ENCODE peak calls at places on chromosomes 7 and 10, in four cellular contexts. One of them, this sample, is unnamed.

GRCh38 chr10:33723181-33723580 is 388.7 kb upstream of the NRP1 start:
- DNase-seq in WTC11: no peak
- DNase-seq in mucosa of descending colon: no peak
- DNase-seq in epithelial cell of esophagus: peak; percentile 72
- DNase-seq in this sample: no peak

GRCh38 chr7:141370178-141370577 is 181.0 kb upstream of the AGK start:
- DNase-seq in WTC11: no peak
- DNase-seq in mucosa of descending colon: no peak
- DNase-seq in epithelial cell of esophagus: no peak
- DNase-seq in this sample: no peak

GRCh38 chr10:98967601-98968000 is 268.1 kb downstream of the HPSE2 start:
- DNase-seq in WTC11: no peak
- DNase-seq in mucosa of descending colon: no peak
- DNase-seq in epithelial cell of esophagus: no peak
- DNase-seq in this sample: no peak

GRCh38 chr10:117533507-117534281 is 8.9 kb upstream of the EMX2 start:
- DNase-seq in WTC11: no peak
- DNase-seq in mucosa of descending colon: no peak
- DNase-seq in epithelial cell of esophagus: no peak
- DNase-seq in this sample: peak; percentile 50

GRCh38 chr7:135795846-135796570 is 47.4 kb upstream of the FAM180A start:
- DNase-seq in WTC11: no peak
- DNase-seq in mucosa of descending colon: no peak
- DNase-seq in epithelial cell of esophagus: peak; percentile 45
- DNase-seq in this sample: peak; percentile 6

GRCh38 chr10:63671317-63671937 is 150.2 kb downstream of the REEP3 start:
- DNase-seq in WTC11: no peak
- DNase-seq in mucosa of descending colon: no peak
- DNase-seq in epithelial cell of esophagus: no peak
- DNase-seq in this sample: no peak

GRCh38 chr10:119872860-119873671 is 423 bp upstream of the MCMBP start:
- DNase-seq in WTC11: peak; percentile 76
- DNase-seq in mucosa of descending colon: peak; percentile 94
- DNase-seq in epithelial cell of esophagus: peak; percentile 88
- DNase-seq in this sample: peak; percentile 89

GRCh38 chr7:4832711-4833110 is 29.1 kb downstream of the PAPOLB start:
- DNase-seq in WTC11: no peak
- DNase-seq in mucosa of descending colon: no peak
- DNase-seq in epithelial cell of esophagus: no peak
- DNase-seq in this sample: no peak

GRCh38 chr7:100013328-100013676 is 2.1 kb upstream of the ZKSCAN1 start:
- DNase-seq in WTC11: no peak
- DNase-seq in mucosa of descending colon: no peak
- DNase-seq in epithelial cell of esophagus: peak; percentile 78
- DNase-seq in this sample: no peak

GRCh38 chr10:97468162-97468561 is 22.2 kb downstream of the ZDHHC16 start:
- DNase-seq in WTC11: no peak
- DNase-seq in mucosa of descending colon: no peak
- DNase-seq in epithelial cell of esophagus: peak; percentile 75
- DNase-seq in this sample: no peak

GRCh38 chr7:155618708-155619633 is 25.5 kb upstream of the RBM33 start:
- DNase-seq in WTC11: no peak
- DNase-seq in mucosa of descending colon: peak; percentile 72
- DNase-seq in epithelial cell of esophagus: no peak
- DNase-seq in this sample: peak; percentile 59

GRCh38 chr7:132381742-132382472 is 194.4 kb downstream of the PLXNA4 start:
- DNase-seq in WTC11: no peak
- DNase-seq in mucosa of descending colon: no peak
- DNase-seq in epithelial cell of esophagus: no peak
- DNase-seq in this sample: peak; percentile 64

GRCh38 chr10:49255883-49256282 is 43.1 kb upstream of the C10orf71 start:
- DNase-seq in WTC11: no peak
- DNase-seq in mucosa of descending colon: no peak
- DNase-seq in epithelial cell of esophagus: no peak
- DNase-seq in this sample: no peak

GRCh38 chr7:106012184-106012583 is 49.1 kb downstream of the CDHR3 start:
- DNase-seq in WTC11: no peak
- DNase-seq in mucosa of descending colon: no peak
- DNase-seq in epithelial cell of esophagus: no peak
- DNase-seq in this sample: no peak

GRCh38 chr10:113960617-113961260 is 82.9 kb upstream of the ADRB1 start:
- DNase-seq in WTC11: no peak
- DNase-seq in mucosa of descending colon: peak; percentile 79
- DNase-seq in epithelial cell of esophagus: peak; percentile 72
- DNase-seq in this sample: peak; percentile 58

GRCh38 chr10:89505606-89506005 is 29.8 kb downstream of the SLC16A12 start:
- DNase-seq in WTC11: no peak
- DNase-seq in mucosa of descending colon: no peak
- DNase-seq in epithelial cell of esophagus: no peak
- DNase-seq in this sample: no peak

GRCh38 chr10:28503114-28503513 is 29.8 kb upstream of the WAC start:
- DNase-seq in WTC11: no peak
- DNase-seq in mucosa of descending colon: peak; percentile 77
- DNase-seq in epithelial cell of esophagus: peak; percentile 24
- DNase-seq in this sample: no peak

GRCh38 chr7:1380211-1380815 is 79.0 kb downstream of the MICALL2 start:
- DNase-seq in WTC11: no peak
- DNase-seq in mucosa of descending colon: no peak
- DNase-seq in epithelial cell of esophagus: no peak
- DNase-seq in this sample: no peak

GRCh38 chr7:1380821-1381580 is 78.3 kb downstream of the MICALL2 start:
- DNase-seq in WTC11: no peak
- DNase-seq in mucosa of descending colon: no peak
- DNase-seq in epithelial cell of esophagus: no peak
- DNase-seq in this sample: no peak

GRCh38 chr7:1378610-1379180 is 80.6 kb downstream of the MICALL2 start:
- DNase-seq in WTC11: no peak
- DNase-seq in mucosa of descending colon: no peak
- DNase-seq in epithelial cell of esophagus: no peak
- DNase-seq in this sample: no peak

GRCh38 chr7:1379202-1379601 is 80.1 kb downstream of the MICALL2 start:
- DNase-seq in WTC11: no peak
- DNase-seq in mucosa of descending colon: no peak
- DNase-seq in epithelial cell of esophagus: no peak
- DNase-seq in this sample: no peak

GRCh38 chr7:1377111-1377909 is 82.0 kb downstream of the MICALL2 start:
- DNase-seq in WTC11: no peak
- DNase-seq in mucosa of descending colon: no peak
- DNase-seq in epithelial cell of esophagus: no peak
- DNase-seq in this sample: no peak
- TF ChIP-seq CTCF in WTC11: no peak
- TF ChIP-seq CTCF in mucosa of descending colon: no peak
- TF ChIP-seq CTCF in epithelial cell of esophagus: no peak
- TF ChIP-seq CTCF in this sample: no peak

DNA sequence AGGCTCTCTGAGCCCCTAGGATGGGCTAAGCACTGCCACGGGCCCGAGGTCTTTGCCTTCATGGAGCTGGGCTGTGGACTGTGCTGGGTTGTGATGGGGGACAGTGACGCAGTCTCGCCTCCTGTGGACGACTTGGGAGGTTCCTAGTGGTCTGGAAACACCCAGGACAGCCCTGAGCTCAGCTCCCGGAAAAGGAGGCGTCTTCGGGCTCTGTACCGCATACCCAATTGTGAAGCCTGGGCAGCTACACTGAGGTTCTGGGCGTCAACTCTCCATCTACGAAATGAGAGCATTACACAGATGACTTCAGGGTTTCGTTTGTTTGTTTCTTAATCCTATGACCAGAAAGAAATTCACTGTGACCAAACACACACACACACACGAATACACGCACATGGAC is 79.6 kb upstream of the KAT6B start:
- DNase-seq in WTC11: no peak
- DNase-seq in mucosa of descending colon: no peak
- DNase-seq in epithelial cell of esophagus: no peak
- DNase-seq in this sample: no peak
- TF ChIP-seq CTCF in WTC11: no peak
- TF ChIP-seq CTCF in mucosa of descending colon: no peak
- TF ChIP-seq CTCF in epithelial cell of esophagus: no peak
- TF ChIP-seq CTCF in this sample: no peak

GRCh38 chr7:128876586-128876977 is 13.9 kb downstream of the ATP6V1F start:
- DNase-seq in WTC11: no peak
- DNase-seq in mucosa of descending colon: peak; percentile 71
- DNase-seq in epithelial cell of esophagus: no peak
- DNase-seq in this sample: no peak

GRCh38 chr7:128875523-128875948 is 12.9 kb downstream of the ATP6V1F start:
- DNase-seq in WTC11: no peak
- DNase-seq in mucosa of descending colon: peak; percentile 20
- DNase-seq in epithelial cell of esophagus: no peak
- DNase-seq in this sample: no peak

GRCh38 chr7:128877756-128878120 is 15.1 kb downstream of the ATP6V1F start:
- DNase-seq in WTC11: no peak
- DNase-seq in mucosa of descending colon: no peak
- DNase-seq in epithelial cell of esophagus: no peak
- DNase-seq in this sample: no peak

GRCh38 chr7:128876978-128877755 is 14.5 kb downstream of the ATP6V1F start:
- DNase-seq in WTC11: peak; percentile 11
- DNase-seq in mucosa of descending colon: peak; percentile 39
- DNase-seq in epithelial cell of esophagus: no peak
- DNase-seq in this sample: no peak

DNA sequence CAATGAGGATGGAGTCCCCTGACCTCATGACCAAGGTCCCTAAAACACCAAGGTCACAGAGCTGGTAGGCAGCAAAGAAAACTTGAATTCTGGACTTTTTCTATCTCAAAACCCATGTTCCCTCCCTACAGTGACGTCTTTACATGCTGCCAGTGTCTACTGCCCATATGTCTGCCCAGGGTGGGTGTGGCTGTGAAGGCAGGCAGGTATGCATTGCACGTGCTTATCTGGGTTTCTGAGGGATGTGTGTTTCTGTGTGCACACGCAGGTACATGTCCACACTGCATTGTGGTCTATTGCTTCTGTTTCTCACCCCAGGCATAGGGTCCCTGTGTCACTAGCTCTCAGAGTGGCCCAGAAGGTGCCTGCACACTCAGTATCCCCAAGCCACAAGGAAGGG is 13.5 kb downstream of the ATP6V1F start:
- DNase-seq in WTC11: no peak
- DNase-seq in mucosa of descending colon: peak; percentile 38
- DNase-seq in epithelial cell of esophagus: peak; percentile 40
- DNase-seq in this sample: no peak
- TF ChIP-seq CTCF in WTC11: no peak
- TF ChIP-seq CTCF in mucosa of descending colon: no peak
- TF ChIP-seq CTCF in epithelial cell of esophagus: no peak
- TF ChIP-seq CTCF in this sample: no peak

DNA sequence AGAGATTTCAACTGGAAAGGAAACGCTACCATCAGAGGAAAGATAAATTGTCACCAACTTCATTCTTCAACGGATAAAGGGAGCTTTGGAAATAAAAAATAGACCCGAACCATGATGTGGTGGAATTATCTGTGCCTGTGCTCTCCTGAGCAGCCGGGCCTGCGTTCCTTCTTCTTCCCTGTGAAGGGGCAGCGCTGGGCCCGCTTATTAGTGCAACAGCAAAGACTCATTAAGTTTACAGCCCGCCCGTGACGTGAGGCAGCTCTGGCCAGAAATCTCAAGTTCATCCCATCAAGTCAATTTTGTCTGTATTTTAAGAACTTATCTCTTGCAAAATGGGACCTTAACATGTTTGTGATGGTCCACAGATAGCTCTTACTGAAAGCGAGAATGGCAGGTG is 193.7 kb downstream of the ADARB2 start:
- DNase-seq in WTC11: peak; percentile 3
- DNase-seq in mucosa of descending colon: no peak
- DNase-seq in epithelial cell of esophagus: no peak
- DNase-seq in this sample: no peak
- TF ChIP-seq CTCF in WTC11: no peak
- TF ChIP-seq CTCF in mucosa of descending colon: no peak
- TF ChIP-seq CTCF in epithelial cell of esophagus: no peak
- TF ChIP-seq CTCF in this sample: no peak

DNA sequence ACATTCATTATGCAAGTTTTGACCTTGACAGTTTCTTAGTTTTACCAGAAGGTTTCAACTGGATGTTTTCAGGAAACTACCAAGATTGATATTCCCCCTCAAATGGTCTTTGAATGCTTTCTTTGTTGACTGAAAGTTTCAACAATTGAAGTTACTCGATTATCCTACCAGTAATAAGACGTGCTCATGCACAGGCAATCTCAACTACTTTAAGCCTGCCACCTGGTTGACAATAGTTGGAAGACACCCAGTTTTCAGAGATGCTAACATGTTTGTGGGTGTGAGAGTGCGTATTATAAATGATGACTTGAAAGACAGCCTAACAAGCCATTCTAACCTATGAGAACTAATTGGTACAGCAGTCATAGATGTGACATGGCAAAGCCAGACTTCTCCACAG is 73.4 kb upstream of the ITPRID1 start:
- DNase-seq in WTC11: no peak
- DNase-seq in mucosa of descending colon: no peak
- DNase-seq in epithelial cell of esophagus: no peak
- DNase-seq in this sample: no peak
- TF ChIP-seq CTCF in WTC11: no peak
- TF ChIP-seq CTCF in mucosa of descending colon: no peak
- TF ChIP-seq CTCF in epithelial cell of esophagus: no peak
- TF ChIP-seq CTCF in this sample: no peak

GRCh38 chr7:17944720-17945119 is 4.4 kb upstream of the SNX13 start:
- DNase-seq in WTC11: no peak
- DNase-seq in mucosa of descending colon: no peak
- DNase-seq in epithelial cell of esophagus: no peak
- DNase-seq in this sample: no peak
- TF ChIP-seq CTCF in WTC11: no peak
- TF ChIP-seq CTCF in mucosa of descending colon: no peak
- TF ChIP-seq CTCF in epithelial cell of esophagus: peak; percentile 18
- TF ChIP-seq CTCF in this sample: peak; percentile 60

DNA sequence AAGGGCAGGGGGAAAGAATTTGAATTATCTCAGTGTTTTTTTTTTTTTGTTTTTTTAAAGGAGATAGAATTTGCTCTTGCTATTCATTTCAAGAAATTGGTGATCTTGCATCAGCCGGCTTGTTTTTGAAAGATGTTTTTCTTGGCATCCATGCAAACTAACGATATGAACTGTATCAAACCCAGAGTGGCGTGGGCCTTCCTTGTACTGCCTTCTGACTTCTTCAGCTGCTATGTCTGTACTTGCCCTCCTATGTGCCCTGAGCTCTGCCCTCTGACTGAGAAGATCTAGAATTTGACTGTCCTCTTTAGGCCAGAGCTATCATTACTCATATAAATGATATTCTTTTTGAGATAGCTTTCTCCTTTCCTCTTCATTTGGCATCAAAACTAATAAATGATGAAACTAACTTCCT is 183.1 kb downstream of the EXOC4 start:
- DNase-seq in WTC11: no peak
- DNase-seq in mucosa of descending colon: no peak
- DNase-seq in epithelial cell of esophagus: peak; percentile 79
- DNase-seq in this sample: no peak
- TF ChIP-seq CTCF in WTC11: no peak
- TF ChIP-seq CTCF in mucosa of descending colon: no peak
- TF ChIP-seq CTCF in epithelial cell of esophagus: no peak
- TF ChIP-seq CTCF in this sample: no peak

DNA sequence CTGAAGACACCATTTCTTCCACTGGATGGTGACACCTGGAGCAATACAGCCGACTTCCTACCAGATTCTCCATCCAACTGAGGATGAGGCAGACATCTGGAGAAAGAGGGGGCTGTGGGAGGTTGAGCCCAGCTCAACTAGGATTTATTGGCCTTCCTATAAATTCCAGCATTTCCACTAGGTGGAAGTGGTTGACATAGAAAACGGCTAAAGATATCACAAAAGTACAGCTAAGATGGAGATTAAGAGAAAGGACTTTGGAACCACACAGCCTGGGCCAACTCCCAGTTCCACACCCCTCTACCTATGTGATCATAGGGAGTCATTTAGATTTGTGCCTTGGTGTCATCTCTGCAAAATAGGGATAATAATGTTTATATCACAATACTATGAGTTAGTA is 61.3 kb upstream of the CAV2 start:
- DNase-seq in WTC11: no peak
- DNase-seq in mucosa of descending colon: no peak
- DNase-seq in epithelial cell of esophagus: no peak
- DNase-seq in this sample: no peak
- TF ChIP-seq CTCF in WTC11: no peak
- TF ChIP-seq CTCF in mucosa of descending colon: no peak
- TF ChIP-seq CTCF in epithelial cell of esophagus: no peak
- TF ChIP-seq CTCF in this sample: peak; percentile 35

This sample was measured in endodermal cell.